ENCODE peak calls at places on chromosomes 3 and 15, in seven cellular contexts. Z, V, I, G, E, X and P are unnamed samples.

GRCh38 chr3:196988241-196989029 is 19.8 kb upstream of the PIGZ start:
- DNase-seq in Z (no peak), V (peak), I (peak), G (peak), E (no peak), X (no peak), P (no peak)

GRCh38 chr3:99484871-99485270 is 153.5 kb upstream of the COL8A1 start:
- DNase-seq in Z (no peak), V (no peak), I (no peak), G (no peak), E (peak), X (no peak), P (no peak)

GRCh38 chr3:143885803-143886427 is 37.6 kb upstream of the SLC9A9 start:
- DNase-seq in Z (peak), V (no peak), I (peak), G (peak), E (peak), X (no peak), P (peak)

GRCh38 chr3:171862993-171863521 is 19.9 kb downstream of the TMEM212 start:
- DNase-seq in Z (no peak), V (no peak), I (no peak), G (no peak), E (peak), X (no peak), P (peak)

GRCh38 chr3:112378989-112379692 is 46.2 kb downstream of the CD200 start:
- DNase-seq in Z (no peak), V (no peak), I (no peak), G (no peak), E (peak), X (no peak), P (peak)

GRCh38 chr3:159126261-159127020 is 324.6 kb downstream of the MFSD1 start:
- DNase-seq in Z (peak), V (no peak), I (no peak), G (no peak), E (no peak), X (no peak), P (peak)

GRCh38 chr3:22308866-22309265 is 557.9 kb upstream of the ZNF385D start:
- DNase-seq in Z (no peak), V (no peak), I (no peak), G (no peak), E (no peak), X (no peak), P (no peak)

GRCh38 chr3:56720836-56721235 is 37.8 kb upstream of the TASOR start:
- DNase-seq in Z (no peak), V (no peak), I (no peak), G (no peak), E (no peak), X (no peak), P (no peak)

GRCh38 chr15:98713585-98714001 is 65.3 kb downstream of the IGF1R start:
- DNase-seq in Z (peak), V (no peak), I (peak), G (no peak), E (no peak), X (no peak), P (peak)

GRCh38 chr15:88132499-88132898 is 124.0 kb downstream of the NTRK3 start:
- DNase-seq in Z (no peak), V (no peak), I (no peak), G (no peak), E (no peak), X (no peak), P (no peak)

GRCh38 chr3:174051191-174051590 is 653.6 kb downstream of the NLGN1 start:
- DNase-seq in Z (no peak), V (no peak), I (no peak), G (no peak), E (no peak), X (no peak), P (no peak)

GRCh38 chr3:70728311-70728710 is 415.9 kb upstream of the MDFIC2 start:
- DNase-seq in Z (peak), V (no peak), I (no peak), G (no peak), E (peak), X (no peak), P (peak)

GRCh38 chr15:38613085-38613484 is 48.5 kb upstream of the RASGRP1 start:
- DNase-seq in Z (no peak), V (no peak), I (no peak), G (no peak), E (no peak), X (no peak), P (no peak)

GRCh38 chr15:63887630-63888029 is 53.9 kb upstream of the HERC1 start:
- DNase-seq in Z (no peak), V (no peak), I (no peak), G (no peak), E (no peak), X (no peak), P (no peak)

GRCh38 chr15:74245342-74245931 is 9.3 kb downstream of the CCDC33 start:
- DNase-seq in Z (no peak), V (no peak), I (no peak), G (peak), E (no peak), X (no peak), P (no peak)

GRCh38 chr3:535566-536416 is 339.2 kb downstream of the CHL1 start:
- DNase-seq in Z (no peak), V (peak), I (no peak), G (peak), E (peak), X (no peak), P (peak)

GRCh38 chr3:66431494-66431893 is 69.3 kb downstream of the LRIG1 start:
- DNase-seq in Z (no peak), V (peak), I (no peak), G (no peak), E (peak), X (no peak), P (peak)

GRCh38 chr15:25508369-25509002 is 69.7 kb upstream of the UBE3A start:
- DNase-seq in Z (peak), V (no peak), I (peak), G (peak), E (peak), X (no peak), P (peak)

GRCh38 chr15:58332676-58333400 is 99.0 kb upstream of the LIPC start:
- DNase-seq in Z (peak), V (no peak), I (no peak), G (no peak), E (peak), X (no peak), P (peak)

GRCh38 chr3:48564022-48564421 is 441 bp upstream of the UCN2 start:
- DNase-seq in Z (peak), V (peak), I (no peak), G (no peak), E (peak), X (no peak), P (peak)

GRCh38 chr15:65060641-65061397 is 7.0 kb downstream of the RASL12 start:
- DNase-seq in Z (no peak), V (no peak), I (no peak), G (no peak), E (no peak), X (no peak), P (no peak)

GRCh38 chr3:39249453-39250115 is 30.3 kb downstream of the CX3CR1 start:
- DNase-seq in Z (peak), V (peak), I (no peak), G (no peak), E (no peak), X (peak), P (peak)

GRCh38 chr3:149563114-149563513 is 88.6 kb downstream of the TM4SF4 start:
- DNase-seq in Z (no peak), V (no peak), I (no peak), G (no peak), E (no peak), X (no peak), P (no peak)

GRCh38 chr3:149567307-149567861 is 90.4 kb downstream of the WWTR1 start:
- DNase-seq in Z (no peak), V (no peak), I (no peak), G (no peak), E (no peak), X (no peak), P (no peak)

GRCh38 chr3:149571381-149571780 is 86.4 kb downstream of the WWTR1 start:
- DNase-seq in Z (no peak), V (no peak), I (no peak), G (no peak), E (no peak), X (no peak), P (peak)

GRCh38 chr3:149564079-149564478 is 89.6 kb downstream of the TM4SF4 start:
- DNase-seq in Z (no peak), V (no peak), I (no peak), G (no peak), E (no peak), X (no peak), P (peak)

GRCh38 chr3:149566296-149566945 is 91.4 kb downstream of the WWTR1 start:
- DNase-seq in Z (no peak), V (no peak), I (no peak), G (no peak), E (peak), X (no peak), P (peak)
- H3K4me3 ChIP-seq in Z (no peak), V (no peak), I (no peak), G (no peak), E (no peak), X (no peak), P (no peak)

GRCh38 chr15:95278532-95279265 is 1047.3 kb downstream of the MCTP2 start:
- DNase-seq in Z (no peak), V (no peak), I (no peak), G (no peak), E (peak), X (no peak), P (no peak)
- TF ChIP-seq CTCF in Z (no peak), V (no peak), I (no peak), G (no peak), E (no peak), X (no peak), P (no peak)

DNA sequence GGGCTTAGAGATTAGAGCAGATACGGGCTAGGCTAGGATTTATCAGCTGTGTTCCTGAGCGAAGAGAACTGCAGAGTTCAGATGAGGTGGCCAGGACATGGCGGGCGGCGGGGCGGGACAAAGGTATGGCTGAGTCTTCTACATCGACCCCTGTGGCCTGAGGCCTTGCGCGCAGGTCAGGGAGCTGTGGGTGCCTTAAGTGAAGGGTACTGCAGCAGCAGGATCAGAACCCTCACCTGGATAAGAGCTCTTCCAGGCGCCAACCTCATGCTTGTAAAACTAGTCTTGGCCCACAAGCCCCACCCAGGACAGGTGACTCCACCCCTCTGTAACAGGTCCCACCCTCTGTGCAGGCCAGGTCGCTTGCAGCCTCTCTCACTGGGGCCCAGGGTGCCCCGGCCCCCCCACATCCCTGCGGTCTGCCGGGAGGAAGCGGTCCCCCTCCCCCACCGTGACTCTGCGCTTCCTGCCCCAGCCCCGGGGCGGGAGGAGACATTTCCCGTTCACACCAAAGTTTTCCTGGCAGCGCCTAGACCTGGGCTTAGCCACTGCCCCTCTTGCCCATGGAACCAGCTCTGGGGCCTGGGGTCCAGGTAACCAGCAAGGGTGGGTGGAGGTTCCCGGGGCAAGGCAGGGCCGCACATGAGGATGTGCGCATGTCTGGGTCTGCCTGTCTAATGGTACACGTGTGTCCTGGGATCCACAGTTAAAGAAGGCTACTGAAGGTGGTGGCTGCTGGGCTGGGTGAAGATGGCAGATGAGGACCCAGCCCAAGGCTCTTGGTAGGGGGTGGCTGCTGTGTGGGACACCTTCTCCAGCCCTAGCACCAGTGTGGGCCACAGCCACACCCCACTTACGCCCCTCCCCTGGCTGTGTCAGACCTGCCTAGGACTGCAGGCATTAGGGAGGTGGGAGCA is 8.3 kb downstream of the NBEAL2 start:
- DNase-seq in Z (no peak), V (peak), I (peak), G (no peak), E (no peak), X (no peak), P (no peak)
- H3K4me3 ChIP-seq in Z (no peak), V (peak), I (peak), G (no peak), E (no peak), X (no peak), P (no peak)

DNA sequence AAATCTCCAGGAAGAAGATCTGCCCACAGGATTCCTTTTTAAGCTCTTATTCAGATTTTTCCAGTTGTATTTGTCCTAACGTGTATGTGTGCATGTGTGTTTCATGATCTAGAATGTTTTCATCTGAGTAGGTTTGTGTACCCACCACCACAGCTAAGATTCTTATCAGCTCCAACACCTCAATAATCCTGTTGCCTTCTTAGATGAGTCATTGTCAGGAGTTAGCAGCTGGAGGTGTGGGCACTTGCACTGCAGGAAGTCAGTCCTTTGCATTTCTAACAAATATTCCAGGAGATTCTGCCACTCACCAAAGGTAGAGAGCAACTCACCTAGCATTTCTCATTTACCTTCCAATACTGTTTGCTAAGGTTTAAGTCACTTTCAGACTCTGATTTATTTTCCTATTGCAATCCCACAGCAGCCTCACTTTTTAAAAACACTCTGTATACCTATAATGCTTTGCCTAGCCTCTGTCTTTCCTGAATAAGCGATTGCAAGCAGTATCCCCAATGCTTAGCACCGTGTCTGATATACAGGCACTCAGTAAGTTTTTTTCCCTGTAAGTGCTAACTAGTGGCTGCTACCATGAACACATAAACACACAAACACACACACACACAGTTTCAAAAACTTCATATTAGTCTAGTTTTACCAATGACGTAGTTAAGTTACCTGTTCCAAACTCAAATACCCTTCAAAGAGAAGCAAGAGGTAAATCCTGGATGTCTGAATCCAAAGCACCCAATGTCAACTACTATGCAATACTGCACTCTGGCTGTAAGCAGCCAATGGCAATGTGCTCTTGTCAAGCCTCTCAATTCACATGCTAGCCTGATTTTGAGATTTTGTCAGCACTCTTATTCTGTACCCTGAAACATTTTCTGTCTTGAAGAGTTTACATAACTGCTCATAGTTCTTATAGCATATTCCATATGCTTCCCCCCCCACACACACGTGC is 713.5 kb upstream of the LMCD1 start:
- DNase-seq in Z (no peak), V (no peak), I (no peak), G (peak), E (no peak), X (no peak), P (no peak)
- TF ChIP-seq CTCF in Z (no peak), V (no peak), I (no peak), G (no peak), E (no peak), X (no peak), P (no peak)

GRCh38 chr3:169666501-169667379 is 3.2 kb upstream of the MECOM start:
- DNase-seq in Z (no peak), V (no peak), I (no peak), G (peak), E (peak), X (no peak), P (no peak)

GRCh38 chr3:169668081-169668956 is 4.8 kb upstream of the MECOM start:
- DNase-seq in Z (peak), V (peak), I (no peak), G (peak), E (peak), X (no peak), P (peak)

GRCh38 chr3:169668957-169669681 is 5.6 kb upstream of the MECOM start:
- DNase-seq in Z (peak), V (peak), I (no peak), G (peak), E (peak), X (peak), P (peak)

GRCh38 chr3:169667380-169667671 is 3.8 kb upstream of the MECOM start:
- DNase-seq in Z (no peak), V (no peak), I (no peak), G (no peak), E (no peak), X (no peak), P (no peak)

GRCh38 chr3:169667710-169668080 is 4.2 kb upstream of the MECOM start:
- DNase-seq in Z (no peak), V (no peak), I (no peak), G (no peak), E (no peak), X (no peak), P (no peak)
- H3K4me3 ChIP-seq in Z (peak), V (peak), I (no peak), G (peak), E (no peak), X (no peak), P (peak)

GRCh38 chr3:64207289-64208086 is 17.8 kb downstream of the PRICKLE2 start:
- DNase-seq in Z (no peak), V (no peak), I (no peak), G (peak), E (peak), X (no peak), P (peak)

GRCh38 chr3:64214002-64214696 is 11.1 kb downstream of the PRICKLE2 start:
- DNase-seq in Z (no peak), V (peak), I (no peak), G (no peak), E (peak), X (peak), P (peak)

GRCh38 chr3:64214697-64215018 is 10.6 kb downstream of the PRICKLE2 start:
- DNase-seq in Z (no peak), V (no peak), I (no peak), G (no peak), E (peak), X (peak), P (peak)

GRCh38 chr3:64213224-64213893 is 11.9 kb downstream of the PRICKLE2 start:
- DNase-seq in Z (no peak), V (no peak), I (no peak), G (no peak), E (no peak), X (no peak), P (peak)

DNA sequence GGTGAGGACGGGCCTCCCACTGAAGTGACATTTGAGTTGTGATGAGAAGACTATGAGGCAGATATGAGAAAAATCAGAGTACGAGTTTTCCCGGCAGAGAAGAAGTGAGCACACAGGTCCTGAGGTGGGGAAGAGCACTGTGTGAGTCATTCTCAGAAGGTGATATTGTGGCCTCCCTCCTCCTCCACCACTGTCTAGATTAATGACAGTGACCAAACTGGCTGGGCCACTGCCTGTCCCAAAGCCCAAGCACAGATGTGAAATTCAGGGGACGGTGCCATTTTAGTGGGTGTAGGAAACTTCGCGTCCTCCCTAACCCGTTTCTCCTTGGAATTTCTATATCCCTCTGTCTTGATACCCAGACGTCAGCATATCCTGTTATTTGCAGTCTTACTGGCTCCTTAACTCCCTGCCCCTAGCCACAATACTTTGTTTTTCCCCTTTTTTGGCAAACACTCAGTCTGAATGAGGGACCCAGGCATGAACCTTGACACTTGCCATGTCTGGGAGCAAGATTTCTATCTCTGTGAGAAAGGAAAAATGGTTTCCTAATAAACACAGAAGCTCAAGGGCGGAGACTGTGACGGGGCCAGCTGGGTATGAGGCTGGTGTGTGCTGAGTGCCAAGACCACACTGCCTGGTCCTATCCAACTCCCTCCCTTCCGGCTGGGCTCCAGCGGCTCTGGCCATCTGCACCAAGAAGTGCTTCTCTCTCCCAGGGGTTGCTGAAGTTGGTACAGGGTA is 15.2 kb downstream of the PRICKLE2 start:
- DNase-seq in Z (no peak), V (peak), I (no peak), G (no peak), E (peak), X (peak), P (peak)
- TF ChIP-seq CTCF in Z (no peak), V (no peak), I (no peak), G (no peak), E (no peak), X (no peak), P (no peak)

DNA sequence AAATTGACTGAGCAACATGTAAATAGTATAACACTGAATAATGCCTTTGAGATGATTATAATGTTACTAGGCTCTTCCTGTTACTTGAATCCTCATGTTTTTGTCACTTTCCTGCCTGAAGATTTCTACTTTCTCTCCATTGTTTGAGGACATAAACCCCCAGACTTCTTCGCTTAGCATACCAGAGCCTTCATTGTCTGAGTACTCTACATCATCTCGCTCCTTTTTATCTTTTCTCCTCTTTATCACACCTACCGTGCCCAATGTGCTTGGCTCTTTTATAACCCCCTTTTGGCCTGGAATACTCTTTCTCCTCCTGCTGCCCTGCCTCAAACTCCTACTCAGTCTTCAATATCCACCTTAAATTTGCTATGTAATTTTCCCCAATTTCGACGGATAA is 30.3 kb upstream of the MGA start:
- DNase-seq in Z (no peak), V (no peak), I (no peak), G (no peak), E (no peak), X (no peak), P (no peak)
- H3K4me3 ChIP-seq in Z (no peak), V (no peak), I (no peak), G (no peak), E (no peak), X (no peak), P (no peak)